ENCODE peak calls at places on chromosomes 13 and 19, in six cellular contexts. U is heart left ventricle; M is CD4-positive, alpha-beta T cell; I is fibroblast of villous mesenchyme; J is CD14-positive monocyte; R is uterus. T is an unnamed sample.

GRCh38 chr13:64684685-64685431 is 2545.3 kb downstream of the PCDH9 start:
- DNase-seq in I (no peak), M (no peak), U (no peak), J (no peak), R (no peak), T (no peak)

GRCh38 chr19:9597027-9597426 is 12.7 kb upstream of the ZNF121 start:
- DNase-seq in U (no peak), R (no peak), I (peak; percentile 35), J (no peak), M (no peak), T (no peak)

GRCh38 chr13:65336916-65337315 is 1893.2 kb downstream of the PCDH9 start:
- DNase-seq in R (no peak), I (peak; percentile 0), M (no peak), J (no peak), U (no peak), T (no peak)

GRCh38 chr13:37701972-37702371 is 103.4 kb upstream of the POSTN start:
- DNase-seq in U (peak; percentile 25), R (peak; percentile 49), J (no peak), M (no peak), I (peak; percentile 96), T (no peak)

GRCh38 chr19:51921949-51922348 is 5.3 kb upstream of the ZNF613 start:
- DNase-seq in I (no peak), J (no peak), U (no peak), M (no peak), R (no peak), T (peak; percentile 8)

GRCh38 chr19:1495799-1496713 is 5.1 kb downstream of the REEP6 start:
- DNase-seq in U (no peak), M (no peak), R (no peak), I (no peak), J (no peak), T (no peak)

GRCh38 chr13:29196409-29197074 is 376.4 kb downstream of the MTUS2 start:
- DNase-seq in U (no peak), M (no peak), R (no peak), I (no peak), J (no peak), T (no peak)

GRCh38 chr19:20367811-20368294 is 197.7 kb downstream of the ZNF737 start:
- DNase-seq in J (no peak), R (no peak), U (no peak), I (no peak), M (no peak), T (no peak)

GRCh38 chr13:76663941-76664340 is 222.3 kb downstream of the KCTD12 start:
- DNase-seq in M (no peak), R (peak; percentile 26), J (no peak), I (peak; percentile 34), U (no peak), T (no peak)

GRCh38 chr13:98532254-98532653 is 44.7 kb downstream of the STK24 start:
- DNase-seq in R (no peak), J (no peak), I (no peak), M (no peak), U (no peak), T (no peak)

GRCh38 chr13:43905435-43906031 is 25.8 kb downstream of the LACC1 start:
- DNase-seq in R (peak; percentile 46), J (no peak), U (no peak), M (no peak), I (peak; percentile 73), T (peak; percentile 33)

GRCh38 chr13:51339952-51340732 is 651 bp downstream of the SERPINE3 start:
- DNase-seq in M (no peak), U (no peak), J (no peak), I (no peak), R (no peak), T (no peak)

GRCh38 chr13:98487016-98487415 is 89.9 kb downstream of the STK24 start:
- DNase-seq in M (no peak), I (peak; percentile 31), J (no peak), R (no peak), U (no peak), T (no peak)

GRCh38 chr13:28327761-28328607 is 166.9 kb downstream of the FLT1 start:
- DNase-seq in M (no peak), U (no peak), J (no peak), R (no peak), I (no peak), T (no peak)

GRCh38 chr13:60328073-60328472 is 68.9 kb upstream of the TDRD3 start:
- DNase-seq in M (no peak), I (no peak), J (no peak), R (no peak), U (no peak), T (no peak)

GRCh38 chr13:60331249-60332012 is 65.6 kb upstream of the TDRD3 start:
- DNase-seq in I (no peak), R (no peak), J (no peak), U (no peak), M (no peak), T (no peak)

GRCh38 chr13:60327551-60327950 is 69.5 kb upstream of the TDRD3 start:
- DNase-seq in U (no peak), M (no peak), I (no peak), J (no peak), R (no peak), T (no peak)

GRCh38 chr13:60326273-60326672 is 70.7 kb upstream of the TDRD3 start:
- DNase-seq in U (no peak), J (no peak), M (no peak), R (no peak), I (no peak), T (no peak)

GRCh38 chr13:60329221-60329983 is 67.6 kb upstream of the TDRD3 start:
- DNase-seq in R (no peak), I (peak; percentile 27), M (no peak), U (no peak), J (no peak), T (peak; percentile 40)
- TF ChIP-seq CTCF in R (no peak), I (peak; percentile 57), M (no peak), U (peak; percentile 27), J (no peak), T (no peak)

DNA sequence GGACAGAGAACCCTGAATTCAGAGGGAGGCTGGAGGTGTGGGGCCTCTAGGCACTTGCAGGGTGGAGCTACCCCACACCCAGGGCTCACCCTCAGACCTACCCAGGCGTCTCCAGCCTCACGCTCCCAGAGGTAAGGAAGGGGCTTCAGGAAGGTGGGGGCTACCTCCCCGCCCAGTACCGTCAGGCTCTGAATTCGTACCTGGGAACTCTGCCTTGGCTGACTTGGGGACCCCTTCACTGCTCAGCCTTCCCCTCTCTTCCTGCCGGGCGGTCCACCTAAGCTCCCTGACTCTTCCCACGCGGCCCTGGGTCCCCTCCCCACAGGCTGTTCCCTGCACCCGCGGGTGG is 28.5 kb upstream of the PARP4 start:
- DNase-seq in J (no peak), M (no peak), I (no peak), R (no peak), U (peak; percentile 18), T (no peak)
- TF ChIP-seq CTCF in J (peak; percentile 18), M (no peak), I (no peak), R (no peak), U (no peak), T (peak; percentile 17)

DNA sequence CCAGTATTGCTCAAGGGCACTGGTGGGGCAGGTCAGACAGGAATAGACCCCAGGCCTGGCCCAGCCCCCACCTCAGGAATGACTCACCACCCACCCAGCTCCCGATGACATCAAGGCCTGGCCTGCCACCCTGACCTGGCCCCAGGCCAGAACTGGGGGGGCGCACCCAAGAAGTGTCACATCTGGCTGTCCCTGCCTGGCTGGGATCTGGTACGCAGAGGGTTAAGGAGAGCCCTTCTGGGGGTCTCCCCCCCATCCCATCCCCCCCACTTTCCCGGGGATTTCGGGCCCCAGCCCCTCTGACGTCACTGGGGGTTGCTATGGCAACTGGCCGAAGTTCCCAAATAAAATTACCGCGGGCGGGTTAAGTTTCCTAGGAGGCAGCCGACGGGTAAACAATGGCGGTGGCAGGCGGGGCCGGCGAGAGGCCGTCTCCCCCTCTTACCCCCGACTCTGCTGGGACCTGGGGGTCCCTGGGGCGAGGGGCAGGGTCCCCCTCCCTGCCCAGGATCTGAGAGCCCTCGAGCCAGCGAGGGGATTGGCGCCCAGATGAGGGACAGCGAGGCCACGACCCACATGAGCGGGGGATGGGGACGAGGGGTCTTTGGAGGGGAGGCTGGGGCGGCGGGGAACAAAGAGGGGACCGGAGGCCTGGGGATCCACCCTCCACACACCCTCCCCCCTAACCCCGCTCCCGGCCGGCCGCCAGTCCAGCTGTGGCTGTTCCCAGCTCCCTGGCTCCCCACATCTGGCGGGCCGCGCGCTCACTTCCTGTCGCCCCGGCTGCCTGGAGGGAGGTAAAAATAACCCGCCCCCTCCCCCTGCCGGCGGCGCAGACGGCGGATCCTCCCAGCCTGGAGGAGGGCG is 29.7 kb upstream of the NANOS3 start:
- DNase-seq in I (peak; percentile 97), M (peak; percentile 90), U (peak; percentile 98), R (peak; percentile 95), J (peak; percentile 97), T (peak; percentile 96)
- TF ChIP-seq CTCF in I (no peak), M (peak; percentile 46), U (peak; percentile 44), R (no peak), J (peak; percentile 25), T (no peak)

GRCh38 chr13:57672168-57672567 is 40.6 kb downstream of the PCDH17 start:
- DNase-seq in I (no peak), J (no peak), R (no peak), M (no peak), U (no peak), T (no peak)
- TF ChIP-seq CTCF in I (no peak), J (no peak), R (no peak), M (no peak), U (no peak), T (no peak)

GRCh38 chr19:50349277-50350057 is 16.0 kb downstream of the NAPSA start:
- DNase-seq in I (no peak), R (no peak), M (no peak), U (no peak), J (no peak), T (no peak)
- TF ChIP-seq CTCF in I (no peak), R (no peak), M (no peak), U (no peak), J (no peak), T (no peak)

DNA sequence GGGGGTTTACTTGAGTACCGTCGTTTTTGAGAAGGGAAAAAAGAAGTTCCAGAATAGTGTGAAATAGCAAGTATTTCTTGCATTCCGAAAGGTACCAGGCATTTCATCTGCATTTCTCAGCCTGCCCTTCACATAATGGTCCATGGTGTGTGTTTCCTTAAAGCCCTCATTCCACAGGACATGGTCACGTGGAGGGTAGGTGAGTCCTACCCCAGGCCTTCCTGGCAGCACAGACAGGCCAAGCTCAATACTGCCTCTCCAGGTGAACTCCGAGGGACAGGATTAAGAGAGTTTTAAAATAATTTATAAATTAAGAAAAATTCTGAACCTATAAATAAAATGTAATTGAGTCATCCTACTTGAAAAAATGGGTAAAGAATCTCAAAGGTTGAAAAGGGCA is 64.7 kb downstream of the TNFRSF19 start:
- DNase-seq in J (no peak), I (no peak), U (no peak), M (no peak), R (no peak), T (no peak)
- TF ChIP-seq CTCF in J (no peak), I (no peak), U (no peak), M (no peak), R (no peak), T (no peak)